ENCODE peak calls at places on chromosomes 12 and 14, in ten cellular contexts. H is GM23248, Y is PC-3, E is HCT116, P is OCI-LY7, F is PC-9, D is MM.1S, L is SK-N-SH, J is hepatocyte, U is Karpas-422. A is an unnamed sample.

GRCh38 chr12:100611031-100611430 is 37.5 kb downstream of the GAS2L3 start:
- DNase-seq in L (no peak), U (no peak), H (peak; percentile 10), J (no peak), P (no peak), E (no peak), Y (no peak), F (no peak), D (no peak), A (no peak)

GRCh38 chr14:71491925-71492324 is 440.3 kb upstream of the RGS6 start:
- DNase-seq in D (no peak), Y (no peak), H (peak; percentile 54), E (no peak), F (no peak), L (no peak), P (no peak), J (no peak), U (no peak), A (no peak)

GRCh38 chr14:30283822-30284446 is 275.0 kb upstream of the G2E3 start:
- DNase-seq in P (peak; percentile 25), E (peak; percentile 19), U (peak; percentile 87), J (peak; percentile 48), H (peak; percentile 58), F (peak; percentile 19), L (peak; percentile 7), D (peak; percentile 19), Y (peak; percentile 78), A (peak; percentile 86)

GRCh38 chr14:61671086-61671485 is 24.2 kb upstream of the HIF1A start:
- DNase-seq in H (no peak), D (peak; percentile 40), U (no peak), P (peak; percentile 51), L (no peak), J (no peak), Y (no peak), E (no peak), F (no peak), A (no peak)

GRCh38 chr12:92470608-92471021 is 232.2 kb upstream of the PLEKHG7 start:
- DNase-seq in Y (peak; percentile 14), F (no peak), J (no peak), D (peak; percentile 16), H (no peak), P (peak; percentile 59), E (no peak), L (no peak), U (no peak), A (no peak)

GRCh38 chr14:90521121-90521929 is 124.5 kb downstream of the CALM1 start:
- DNase-seq in U (no peak), J (no peak), P (no peak), Y (no peak), D (no peak), H (peak; percentile 21), F (no peak), L (no peak), E (no peak), A (no peak)

GRCh38 chr14:91204657-91205056 is 39.8 kb downstream of the GPR68 start:
- DNase-seq in U (no peak), L (no peak), D (no peak), Y (no peak), H (no peak), E (no peak), P (no peak), F (no peak), J (no peak), A (no peak)

GRCh38 chr12:120994589-120995337 is 16.4 kb downstream of the HNF1A start:
- DNase-seq in D (no peak), E (peak; percentile 29), U (no peak), Y (peak; percentile 14), H (no peak), J (no peak), F (no peak), L (no peak), P (no peak), A (no peak)

GRCh38 chr14:75310295-75311059 is 31.8 kb downstream of the FOS start:
- DNase-seq in J (peak; percentile 87), D (no peak), H (peak; percentile 84), E (no peak), U (no peak), P (no peak), Y (peak; percentile 19), L (peak; percentile 82), F (peak; percentile 84), A (peak; percentile 93)

GRCh38 chr14:75303415-75303814 is 24.8 kb downstream of the FOS start:
- DNase-seq in H (peak; percentile 83), F (peak; percentile 77), L (peak; percentile 69), J (peak; percentile 90), U (peak; percentile 92), D (peak; percentile 48), Y (peak; percentile 78), E (peak; percentile 60), P (peak; percentile 80), A (peak; percentile 90)

GRCh38 chr14:75306917-75307699 is 28.5 kb downstream of the FOS start:
- DNase-seq in L (peak; percentile 41), P (peak; percentile 87), E (peak; percentile 26), H (peak; percentile 51), Y (peak; percentile 57), D (peak; percentile 10), J (peak; percentile 50), U (peak; percentile 86), F (peak; percentile 67), A (peak; percentile 41)

GRCh38 chr14:75307700-75308379 is 29.2 kb downstream of the FOS start:
- DNase-seq in L (peak; percentile 70), F (peak; percentile 97), D (peak; percentile 44), Y (peak; percentile 93), H (peak; percentile 90), E (peak; percentile 69), J (peak; percentile 93), U (peak; percentile 91), P (peak; percentile 86), A (peak; percentile 96)
- H3K9me2 ChIP-seq in L (no peaks in the 10 kb centered on the region), F (no peaks in the 10 kb centered on the region), D (no peaks in the 10 kb centered on the region), Y (no peaks in the 10 kb centered on the region), H (no peaks in the 10 kb centered on the region), E (no peaks in the 10 kb centered on the region), J (no peaks in the 10 kb centered on the region), U (no peaks in the 10 kb centered on the region), P (no peaks in the 10 kb centered on the region), A (no peaks in the 10 kb centered on the region)

DNA sequence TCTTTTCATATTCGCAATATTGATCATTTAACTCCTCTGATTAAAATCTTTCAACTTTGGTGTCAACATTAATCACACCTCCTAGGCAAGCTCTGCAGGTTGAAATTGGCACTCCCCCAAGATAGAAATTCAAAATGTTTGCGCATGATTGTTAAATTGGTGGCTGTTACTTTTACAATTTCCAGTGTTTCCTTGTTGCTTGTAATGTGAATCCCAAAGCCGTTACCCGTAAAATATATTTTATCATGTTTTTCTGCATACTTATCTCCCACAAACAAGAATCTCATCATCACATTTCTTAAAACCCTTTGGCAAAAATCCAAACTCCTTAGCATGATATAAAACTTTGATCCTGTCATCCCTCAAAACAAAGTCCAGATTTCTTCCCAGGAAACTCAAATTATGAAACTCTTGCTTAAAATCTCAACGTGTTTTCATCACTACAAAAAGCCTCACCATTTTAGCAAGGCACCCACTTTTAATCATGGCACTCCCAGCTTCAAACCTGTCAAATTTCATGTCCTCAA is 14.7 kb downstream of the RTL1 start:
- DNase-seq in P (no peak), E (no peak), D (no peak), F (no peak), L (no peak), J (no peak), U (no peak), H (no peak), Y (no peak), A (no peak)
- H3K9me2 ChIP-seq in P (no peaks in the 10 kb centered on the region), E (no peaks in the 10 kb centered on the region), D (no peaks in the 10 kb centered on the region), F (no peaks in the 10 kb centered on the region), L (no peaks in the 10 kb centered on the region), J (no peaks in the 10 kb centered on the region), U (no peaks in the 10 kb centered on the region), H (no peaks in the 10 kb centered on the region), Y (no peaks in the 10 kb centered on the region), A (no peaks in the 10 kb centered on the region)

GRCh38 chr12:122929812-122930211 is 33.9 kb upstream of the VPS37B start:
- DNase-seq in U (no peak), L (no peak), J (no peak), D (no peak), E (no peak), P (no peak), Y (no peak), F (no peak), H (no peak), A (no peak)

GRCh38 chr12:122934722-122935121 is 31.5 kb downstream of the ABCB9 start:
- DNase-seq in J (no peak), U (no peak), D (peak; percentile 65), Y (no peak), P (peak; percentile 44), F (no peak), H (no peak), E (no peak), L (no peak), A (no peak)

GRCh38 chr12:122928891-122929538 is 33.1 kb upstream of the VPS37B start:
- DNase-seq in P (no peak), L (no peak), H (no peak), F (no peak), J (no peak), D (no peak), U (no peak), Y (no peak), E (no peak), A (no peak)

GRCh38 chr12:122935318-122935717 is 30.9 kb downstream of the ABCB9 start:
- DNase-seq in E (no peak), U (no peak), L (no peak), D (peak; percentile 27), P (no peak), Y (no peak), J (no peak), F (no peak), H (no peak), A (no peak)

DNA sequence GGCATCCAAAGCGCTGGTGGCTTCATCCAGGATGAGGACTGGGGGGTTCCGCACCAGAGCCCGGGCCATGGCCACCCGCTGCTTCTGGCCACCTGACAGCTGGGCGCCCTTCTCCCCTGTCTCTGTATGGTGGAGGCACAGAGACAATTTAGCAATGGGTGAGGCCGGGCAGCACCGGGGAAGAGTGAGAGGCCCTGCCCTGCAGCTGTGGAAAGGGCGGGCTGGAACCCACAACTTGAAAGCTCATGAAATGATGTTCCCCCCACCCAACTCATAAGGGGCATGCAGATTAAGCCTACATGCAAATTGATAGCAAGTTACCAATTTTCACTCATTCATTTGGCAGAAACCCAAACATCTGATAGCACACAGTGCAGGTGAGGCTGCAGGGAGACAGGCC is 34.1 kb downstream of the ABCB9 start:
- DNase-seq in Y (no peak), E (no peak), D (no peak), U (peak; percentile 46), L (no peak), H (no peak), J (no peak), F (no peak), P (no peak), A (no peak)
- H3K9me2 ChIP-seq in Y (no peaks in the 10 kb centered on the region), E (no peaks in the 10 kb centered on the region), D (no peaks in the 10 kb centered on the region), U (no peaks in the 10 kb centered on the region), L (no peaks in the 10 kb centered on the region), H (no peaks in the 10 kb centered on the region), J (no peaks in the 10 kb centered on the region), F (no peaks in the 10 kb centered on the region), P (no peaks in the 10 kb centered on the region), A (no peaks in the 10 kb centered on the region)

DNA sequence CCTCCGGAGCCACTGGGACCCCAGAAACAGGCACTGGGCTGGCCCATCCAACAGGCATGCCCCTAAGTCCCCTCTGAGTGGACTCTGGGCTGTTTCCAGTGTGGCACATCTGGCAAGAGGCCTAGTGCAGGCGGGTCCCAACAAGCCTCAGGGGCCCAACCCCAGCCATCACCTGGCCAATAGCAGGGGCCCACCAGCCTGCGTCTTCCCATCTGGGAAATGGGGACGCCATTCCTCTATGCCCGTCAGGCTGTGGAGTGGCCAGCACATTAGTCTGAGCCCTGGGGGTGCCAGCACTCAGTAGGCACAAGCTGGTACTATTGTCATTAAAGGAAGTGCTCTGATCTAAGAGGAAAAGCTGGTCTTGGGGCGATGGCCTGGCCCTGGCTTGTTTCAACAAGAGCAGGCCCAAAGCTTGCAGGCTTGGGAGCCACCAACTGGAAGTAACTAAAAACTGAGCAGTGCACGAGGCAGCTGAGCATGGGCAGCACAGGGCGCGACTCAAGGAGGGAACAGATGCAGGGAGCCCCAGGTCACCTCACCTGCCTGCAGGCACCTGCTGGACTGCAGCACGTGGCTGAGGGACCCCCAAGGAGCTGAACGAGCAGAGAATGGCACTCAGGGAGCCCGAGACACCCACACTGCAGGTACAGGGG is 8.4 kb downstream of the DEGS2 start:
- DNase-seq in E (no peak), P (no peak), H (no peak), J (no peak), U (no peak), Y (no peak), D (no peak), L (peak; percentile 23), F (no peak), A (no peak)
- H3K9me2 ChIP-seq in E (no peaks in the 10 kb centered on the region), P (no peaks in the 10 kb centered on the region), H (no peaks in the 10 kb centered on the region), J (no peaks in the 10 kb centered on the region), U (no peaks in the 10 kb centered on the region), Y (no peaks in the 10 kb centered on the region), D (no peaks in the 10 kb centered on the region), L (no peaks in the 10 kb centered on the region), F (no peaks in the 10 kb centered on the region), A (no peaks in the 10 kb centered on the region)

A was measured in GM23338.